ENCODE peak calls at places on chromosomes 3 and 15, in ten cellular contexts. One of them, this sample, is unnamed.

GRCh38 chr3:26921054-26921453 is 298.5 kb downstream of the LRRC3B start:
- DNase-seq in right atrium auricular region: no peak
- DNase-seq in H9: no peak
- DNase-seq in right cardiac atrium: no peak
- DNase-seq in tibial artery: no peak
- DNase-seq in osteoblast: no peak
- DNase-seq in tibial nerve: no peak
- DNase-seq in foreskin keratinocyte: no peak
- DNase-seq in brain microvascular endothelial cell: no peak
- DNase-seq in suprapubic skin: no peak
- DNase-seq in this sample: no peak

GRCh38 chr15:101609742-101610627 is 42.2 kb downstream of the TM2D3 start:
- DNase-seq in right atrium auricular region: no peak
- DNase-seq in H9: no peak
- DNase-seq in right cardiac atrium: no peak
- DNase-seq in tibial artery: no peak
- DNase-seq in osteoblast: peak; percentile 45
- DNase-seq in tibial nerve: no peak
- DNase-seq in foreskin keratinocyte: no peak
- DNase-seq in brain microvascular endothelial cell: no peak
- DNase-seq in suprapubic skin: no peak
- DNase-seq in this sample: no peak

GRCh38 chr3:177468331-177468730 is 271.0 kb upstream of the TBL1XR1 start:
- DNase-seq in right atrium auricular region: peak; percentile 70
- DNase-seq in H9: no peak
- DNase-seq in right cardiac atrium: peak; percentile 70
- DNase-seq in tibial artery: no peak
- DNase-seq in osteoblast: peak; percentile 69
- DNase-seq in tibial nerve: peak; percentile 40
- DNase-seq in foreskin keratinocyte: no peak
- DNase-seq in brain microvascular endothelial cell: peak; percentile 93
- DNase-seq in suprapubic skin: no peak
- DNase-seq in this sample: no peak

GRCh38 chr3:164278550-164278949 is 799.7 kb downstream of the SI start:
- DNase-seq in right atrium auricular region: no peak
- DNase-seq in H9: no peak
- DNase-seq in right cardiac atrium: no peak
- DNase-seq in tibial artery: no peak
- DNase-seq in osteoblast: no peak
- DNase-seq in tibial nerve: no peak
- DNase-seq in foreskin keratinocyte: no peak
- DNase-seq in brain microvascular endothelial cell: no peak
- DNase-seq in suprapubic skin: no peak
- DNase-seq in this sample: no peak

GRCh38 chr3:161851941-161852566 is 355.4 kb downstream of the OTOL1 start:
- DNase-seq in right atrium auricular region: no peak
- DNase-seq in H9: peak; percentile 73
- DNase-seq in right cardiac atrium: peak; percentile 42
- DNase-seq in tibial artery: no peak
- DNase-seq in osteoblast: no peak
- DNase-seq in tibial nerve: peak; percentile 56
- DNase-seq in foreskin keratinocyte: no peak
- DNase-seq in brain microvascular endothelial cell: peak; percentile 58
- DNase-seq in suprapubic skin: no peak
- DNase-seq in this sample: peak; percentile 29

GRCh38 chr3:155424041-155424605 is 130.6 kb upstream of the STRIT1 start:
- DNase-seq in right atrium auricular region: no peak
- DNase-seq in H9: peak; percentile 43
- DNase-seq in right cardiac atrium: no peak
- DNase-seq in tibial artery: no peak
- DNase-seq in osteoblast: no peak
- DNase-seq in tibial nerve: no peak
- DNase-seq in foreskin keratinocyte: no peak
- DNase-seq in brain microvascular endothelial cell: no peak
- DNase-seq in suprapubic skin: no peak
- DNase-seq in this sample: peak; percentile 5

GRCh38 chr15:98139337-98139736 is 178.8 kb downstream of the ARRDC4 start:
- DNase-seq in right atrium auricular region: no peak
- DNase-seq in H9: no peak
- DNase-seq in right cardiac atrium: no peak
- DNase-seq in tibial artery: no peak
- DNase-seq in osteoblast: no peak
- DNase-seq in tibial nerve: no peak
- DNase-seq in foreskin keratinocyte: no peak
- DNase-seq in brain microvascular endothelial cell: no peak
- DNase-seq in suprapubic skin: no peak
- DNase-seq in this sample: no peak

GRCh38 chr3:120244834-120245225 is 40.2 kb downstream of the GPR156 start:
- DNase-seq in right atrium auricular region: no peak
- DNase-seq in H9: no peak
- DNase-seq in right cardiac atrium: no peak
- DNase-seq in tibial artery: no peak
- DNase-seq in osteoblast: no peak
- DNase-seq in tibial nerve: no peak
- DNase-seq in foreskin keratinocyte: no peak
- DNase-seq in brain microvascular endothelial cell: no peak
- DNase-seq in suprapubic skin: no peak
- DNase-seq in this sample: no peak

GRCh38 chr3:31103181-31103580 is 208.7 kb upstream of the GADL1 start:
- DNase-seq in right atrium auricular region: no peak
- DNase-seq in H9: no peak
- DNase-seq in right cardiac atrium: no peak
- DNase-seq in tibial artery: no peak
- DNase-seq in osteoblast: no peak
- DNase-seq in tibial nerve: no peak
- DNase-seq in foreskin keratinocyte: no peak
- DNase-seq in brain microvascular endothelial cell: no peak
- DNase-seq in suprapubic skin: no peak
- DNase-seq in this sample: no peak

DNA sequence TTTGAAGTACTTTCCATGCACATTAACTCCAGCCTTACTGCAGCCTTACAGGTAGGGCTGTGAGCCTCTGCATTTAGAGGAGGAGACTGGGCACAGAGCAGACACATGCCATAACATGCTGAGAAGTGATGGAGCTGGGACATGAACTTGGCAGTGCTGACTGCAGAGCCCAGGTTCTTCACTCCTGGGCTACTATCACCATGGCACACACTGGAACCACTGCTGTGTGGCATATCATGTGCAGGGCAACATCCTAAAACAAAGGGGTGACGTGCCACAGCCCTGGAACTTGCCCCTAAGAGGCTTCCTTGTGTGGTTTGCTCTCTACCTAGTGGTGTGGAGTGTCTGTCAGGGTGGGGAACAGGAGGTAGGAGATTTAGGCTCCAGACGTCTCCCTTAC is 25.4 kb downstream of the EHD4 start:
- DNase-seq in right atrium auricular region: no peak
- DNase-seq in H9: no peak
- DNase-seq in right cardiac atrium: no peak
- DNase-seq in tibial artery: no peak
- DNase-seq in osteoblast: no peak
- DNase-seq in tibial nerve: no peak
- DNase-seq in foreskin keratinocyte: peak; percentile 40
- DNase-seq in brain microvascular endothelial cell: no peak
- DNase-seq in suprapubic skin: no peak
- DNase-seq in this sample: no peak
- H3K27ac ChIP-seq in right atrium auricular region: peak overlapping the region; percentile 78
- H3K27ac ChIP-seq in H9: no peak overlapping the region
- H3K27ac ChIP-seq in right cardiac atrium: peak overlapping the region; percentile 88
- H3K27ac ChIP-seq in tibial artery: no peak overlapping the region
- H3K27ac ChIP-seq in osteoblast: no peak overlapping the region
- H3K27ac ChIP-seq in tibial nerve: no peak overlapping the region
- H3K27ac ChIP-seq in foreskin keratinocyte: no peak overlapping the region
- H3K27ac ChIP-seq in brain microvascular endothelial cell: no peak overlapping the region
- H3K27ac ChIP-seq in suprapubic skin: no peak overlapping the region
- H3K27ac ChIP-seq in this sample: no peak overlapping the region

DNA sequence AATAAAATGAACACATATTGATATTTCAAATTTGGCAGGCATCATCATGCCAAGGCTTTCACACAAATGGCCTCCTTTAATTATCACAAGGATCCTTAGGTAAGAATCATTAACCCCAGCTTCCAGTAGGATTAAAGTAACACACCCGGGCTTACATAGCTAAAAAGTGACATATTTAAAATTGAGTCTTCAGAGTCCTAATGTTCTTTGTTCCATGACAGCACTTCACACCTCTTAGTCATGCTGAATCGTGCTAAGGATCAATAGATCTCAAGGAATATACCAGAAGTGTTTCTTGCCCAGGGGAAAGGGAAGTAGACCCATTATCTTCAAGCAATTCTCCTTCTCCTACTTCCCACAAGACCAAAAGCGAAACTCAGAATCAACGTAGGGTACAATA is 76.6 kb upstream of the SOX2 start:
- DNase-seq in right atrium auricular region: no peak
- DNase-seq in H9: no peak
- DNase-seq in right cardiac atrium: no peak
- DNase-seq in tibial artery: no peak
- DNase-seq in osteoblast: no peak
- DNase-seq in tibial nerve: no peak
- DNase-seq in foreskin keratinocyte: no peak
- DNase-seq in brain microvascular endothelial cell: no peak
- DNase-seq in suprapubic skin: no peak
- DNase-seq in this sample: no peak
- H3K27ac ChIP-seq in right atrium auricular region: no peak overlapping the region
- H3K27ac ChIP-seq in H9: no peak overlapping the region
- H3K27ac ChIP-seq in right cardiac atrium: no peak overlapping the region
- H3K27ac ChIP-seq in tibial artery: no peak overlapping the region
- H3K27ac ChIP-seq in osteoblast: no peak overlapping the region
- H3K27ac ChIP-seq in tibial nerve: no peak overlapping the region
- H3K27ac ChIP-seq in foreskin keratinocyte: no peak overlapping the region
- H3K27ac ChIP-seq in brain microvascular endothelial cell: no peak overlapping the region
- H3K27ac ChIP-seq in suprapubic skin: no peak overlapping the region
- H3K27ac ChIP-seq in this sample: no peak overlapping the region

DNA sequence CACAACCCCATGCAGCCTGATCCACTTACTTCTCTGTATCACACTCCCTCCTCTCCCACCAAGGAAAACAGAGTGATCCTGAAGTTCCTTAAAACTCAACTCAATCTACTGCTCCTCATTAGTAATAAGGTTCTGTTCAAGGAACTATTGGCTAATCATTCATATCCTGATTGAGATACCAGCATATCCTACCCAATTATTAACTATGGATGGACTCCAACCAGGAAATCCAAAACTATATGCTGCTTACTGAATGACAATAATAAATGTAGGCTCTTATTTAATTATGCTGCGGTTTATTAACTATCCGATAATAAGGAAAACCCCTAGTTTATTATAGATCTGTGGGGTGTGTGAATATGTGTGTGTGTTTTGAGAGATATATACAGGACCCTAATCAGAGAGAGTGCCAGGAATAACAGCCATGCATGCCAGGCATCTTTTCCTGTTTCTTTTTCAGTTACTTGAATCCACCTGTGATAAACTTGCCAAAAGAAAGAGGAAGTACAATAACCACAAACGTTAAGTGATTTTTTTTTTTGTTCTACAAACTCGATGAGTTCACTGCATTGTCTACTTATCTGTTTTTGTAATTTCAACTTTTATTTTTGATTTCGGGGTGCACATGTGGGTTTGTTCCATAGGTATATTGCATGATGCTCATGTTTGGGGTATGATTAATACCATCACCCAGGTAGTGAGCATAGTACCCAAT is 1031.7 kb upstream of the CFAP20DC start:
- DNase-seq in right atrium auricular region: no peak
- DNase-seq in H9: no peak
- DNase-seq in right cardiac atrium: no peak
- DNase-seq in tibial artery: no peak
- DNase-seq in osteoblast: no peak
- DNase-seq in tibial nerve: no peak
- DNase-seq in foreskin keratinocyte: no peak
- DNase-seq in brain microvascular endothelial cell: no peak
- DNase-seq in suprapubic skin: no peak
- DNase-seq in this sample: peak; percentile 60
- H3K27ac ChIP-seq in right atrium auricular region: no peak overlapping the region
- H3K27ac ChIP-seq in H9: no peak overlapping the region
- H3K27ac ChIP-seq in right cardiac atrium: no peak overlapping the region
- H3K27ac ChIP-seq in tibial artery: no peak overlapping the region
- H3K27ac ChIP-seq in osteoblast: no peak overlapping the region
- H3K27ac ChIP-seq in tibial nerve: no peak overlapping the region
- H3K27ac ChIP-seq in foreskin keratinocyte: no peak overlapping the region
- H3K27ac ChIP-seq in brain microvascular endothelial cell: no peak overlapping the region
- H3K27ac ChIP-seq in suprapubic skin: no peak overlapping the region
- H3K27ac ChIP-seq in this sample: no peak overlapping the region

GRCh38 chr3:112115806-112116383 is 17.2 kb downstream of the GCSAM start:
- DNase-seq in right atrium auricular region: no peak
- DNase-seq in H9: no peak
- DNase-seq in right cardiac atrium: no peak
- DNase-seq in tibial artery: no peak
- DNase-seq in osteoblast: no peak
- DNase-seq in tibial nerve: no peak
- DNase-seq in foreskin keratinocyte: no peak
- DNase-seq in brain microvascular endothelial cell: no peak
- DNase-seq in suprapubic skin: no peak
- DNase-seq in this sample: no peak
- H3K27ac ChIP-seq in right atrium auricular region: no peak overlapping the region
- H3K27ac ChIP-seq in H9: no peak overlapping the region
- H3K27ac ChIP-seq in right cardiac atrium: no peak overlapping the region
- H3K27ac ChIP-seq in tibial artery: no peak overlapping the region
- H3K27ac ChIP-seq in osteoblast: no peak overlapping the region
- H3K27ac ChIP-seq in tibial nerve: no peak overlapping the region
- H3K27ac ChIP-seq in foreskin keratinocyte: no peak overlapping the region
- H3K27ac ChIP-seq in brain microvascular endothelial cell: no peak overlapping the region
- H3K27ac ChIP-seq in suprapubic skin: no peak overlapping the region
- H3K27ac ChIP-seq in this sample: no peak overlapping the region

GRCh38 chr15:77604973-77605372 is 27.7 kb downstream of the LINGO1 start:
- DNase-seq in right atrium auricular region: no peak
- DNase-seq in H9: no peak
- DNase-seq in right cardiac atrium: no peak
- DNase-seq in tibial artery: no peak
- DNase-seq in osteoblast: no peak
- DNase-seq in tibial nerve: no peak
- DNase-seq in foreskin keratinocyte: no peak
- DNase-seq in brain microvascular endothelial cell: no peak
- DNase-seq in suprapubic skin: no peak
- DNase-seq in this sample: no peak
- H3K27ac ChIP-seq in right atrium auricular region: no peak overlapping the region
- H3K27ac ChIP-seq in H9: no peak overlapping the region
- H3K27ac ChIP-seq in right cardiac atrium: no peak overlapping the region
- H3K27ac ChIP-seq in tibial artery: no peak overlapping the region
- H3K27ac ChIP-seq in osteoblast: no peak overlapping the region
- H3K27ac ChIP-seq in tibial nerve: no peak overlapping the region
- H3K27ac ChIP-seq in foreskin keratinocyte: no peak overlapping the region
- H3K27ac ChIP-seq in brain microvascular endothelial cell: no peak overlapping the region
- H3K27ac ChIP-seq in suprapubic skin: no peak overlapping the region
- H3K27ac ChIP-seq in this sample: no peak overlapping the region

GRCh38 chr3:73827658-73828313 is 203.0 kb upstream of the PDZRN3 start:
- DNase-seq in right atrium auricular region: no peak
- DNase-seq in H9: no peak
- DNase-seq in right cardiac atrium: no peak
- DNase-seq in tibial artery: no peak
- DNase-seq in osteoblast: peak; percentile 9
- DNase-seq in tibial nerve: no peak
- DNase-seq in foreskin keratinocyte: no peak
- DNase-seq in brain microvascular endothelial cell: peak; percentile 35
- DNase-seq in suprapubic skin: no peak
- DNase-seq in this sample: peak; percentile 87
- H3K27ac ChIP-seq in right atrium auricular region: peak overlapping the region; percentile 54
- H3K27ac ChIP-seq in H9: no peak overlapping the region
- H3K27ac ChIP-seq in right cardiac atrium: peak overlapping the region; percentile 33
- H3K27ac ChIP-seq in tibial artery: peak overlapping the region; percentile 76
- H3K27ac ChIP-seq in osteoblast: no peak overlapping the region
- H3K27ac ChIP-seq in tibial nerve: no peak overlapping the region
- H3K27ac ChIP-seq in foreskin keratinocyte: no peak overlapping the region
- H3K27ac ChIP-seq in brain microvascular endothelial cell: no peak overlapping the region
- H3K27ac ChIP-seq in suprapubic skin: no peak overlapping the region
- H3K27ac ChIP-seq in this sample: peak overlapping the region; percentile 68

This sample was measured in small intestine.